ENCODE peak calls at places on chromosomes 16 and 17, in six cellular contexts. P is astrocyte, V is body of pancreas, G is DND-41, A is thyroid gland, Y is mucosa of descending colon. Q is an unnamed sample. For H3K4me1, the result is how much of the 10 kb centered on the place peaks cover.

GRCh38 chr17:38504216-38504615 is 76.0 kb downstream of the ARHGAP23 start:
- DNase-seq in V (no peak), A (no peak), G (no peak), P (no peak), Y (no peak), Q (no peak)

GRCh38 chr17:80470603-80471002 is 5.8 kb downstream of the NPTX1 start:
- DNase-seq in Y (no peak), A (no peak), P (no peak), V (no peak), G (no peak), Q (no peak)

GRCh38 chr17:13541032-13541480 is 60.7 kb downstream of the HS3ST3A1 start:
- DNase-seq in A (no peak), P (peak), Y (no peak), G (no peak), V (no peak), Q (peak)

GRCh38 chr17:77372444-77373297 is 231.9 kb downstream of the SEC14L1 start:
- DNase-seq in Y (peak), A (peak), V (peak), P (peak), G (peak), Q (peak)

GRCh38 chr16:2785101-2785991 is 2.0 kb downstream of the PRSS33 start:
- DNase-seq in P (no peak), V (no peak), G (no peak), A (no peak), Y (peak), Q (no peak)

GRCh38 chr17:37083461-37083860 is 134.7 kb downstream of the AATF start:
- DNase-seq in A (no peak), P (no peak), Y (no peak), G (no peak), V (no peak), Q (no peak)

GRCh38 chr17:59840908-59841666 is 51.7 kb downstream of the TUBD1 start:
- DNase-seq in A (no peak), P (no peak), V (peak), G (no peak), Y (no peak), Q (no peak)

GRCh38 chr16:69110406-69110805 is 5.0 kb downstream of the HAS3 start:
- DNase-seq in Y (no peak), G (no peak), V (no peak), P (no peak), A (no peak), Q (no peak)

GRCh38 chr17:55168970-55169687 is 95.6 kb upstream of the HLF start:
- DNase-seq in V (no peak), Y (no peak), G (no peak), A (peak), P (no peak), Q (no peak)

GRCh38 chr16:8639694-8640093 is 18.2 kb downstream of the METTL22 start:
- DNase-seq in V (no peak), G (no peak), P (no peak), A (no peak), Y (no peak), Q (no peak)

GRCh38 chr17:64183815-64184397 is 54.0 kb upstream of the ERN1 start:
- DNase-seq in A (no peak), Y (no peak), G (no peak), P (peak), V (no peak), Q (peak)

GRCh38 chr16:1688807-1689560 is 10.9 kb downstream of the JPT2 start:
- DNase-seq in P (peak), A (no peak), G (no peak), Y (no peak), V (peak), Q (no peak)

GRCh38 chr16:11675561-11676511 is 7.6 kb downstream of the SNN start:
- DNase-seq in Y (peak), P (peak), G (no peak), A (no peak), V (peak), Q (no peak)

GRCh38 chr17:8314797-8315739 is 5.0 kb downstream of the ARHGEF15 start:
- DNase-seq in P (no peak), A (peak), V (peak), G (no peak), Y (no peak), Q (no peak)

GRCh38 chr16:84983308-84983707 is 28.0 kb downstream of the ZDHHC7 start:
- DNase-seq in P (no peak), A (no peak), Y (no peak), V (no peak), G (no peak), Q (no peak)
- H3K4me1 ChIP-seq in P (under half), A (under half), Y (under half), V (under half), G (under half), Q (under half)

GRCh38 chr17:40065771-40066510 is 3.2 kb downstream of the THRA start:
- DNase-seq in Y (peak), G (no peak), P (no peak), V (no peak), A (peak), Q (peak)
- H3K4me1 ChIP-seq in Y (half or more), G (half or more), P (half or more), V (half or more), A (half or more), Q (half or more)

GRCh38 chr16:9976641-9977040 is 205.6 kb downstream of the GRIN2A start:
- DNase-seq in V (no peak), G (no peak), Y (no peak), P (no peak), A (no peak), Q (no peak)

GRCh38 chr16:9966569-9967157 is 215.6 kb downstream of the GRIN2A start:
- DNase-seq in V (no peak), G (no peak), Y (no peak), A (no peak), P (peak), Q (no peak)

GRCh38 chr16:9970796-9971195 is 211.4 kb downstream of the GRIN2A start:
- DNase-seq in V (no peak), G (no peak), A (no peak), P (no peak), Y (no peak), Q (no peak)

GRCh38 chr16:9969580-9969979 is 212.6 kb downstream of the GRIN2A start:
- DNase-seq in P (no peak), V (no peak), Y (no peak), A (no peak), G (no peak), Q (no peak)

DNA sequence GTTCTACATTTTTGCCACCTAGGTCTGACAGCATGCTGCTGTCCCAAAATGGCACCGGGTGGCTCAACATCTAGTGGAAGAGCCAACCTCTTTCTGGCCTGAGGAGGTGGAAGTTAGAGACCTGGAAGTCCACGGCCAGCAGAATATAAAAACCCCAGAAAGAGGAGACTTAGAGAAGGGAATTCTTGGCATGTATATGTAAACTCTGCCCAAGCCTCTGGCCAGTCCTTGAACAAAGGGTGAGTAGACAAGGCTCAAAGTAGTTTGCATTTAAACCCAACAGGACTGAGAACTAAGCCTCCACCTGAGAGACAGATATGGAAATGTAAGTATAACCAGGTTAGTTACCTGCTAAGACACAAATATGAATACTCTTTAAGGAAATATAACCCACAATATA is 210.3 kb downstream of the GRIN2A start:
- DNase-seq in A (no peak), G (no peak), V (no peak), P (no peak), Y (no peak), Q (no peak)
- H3K4me1 ChIP-seq in A (under half), G (under half), V (under half), P (under half), Y (under half), Q (under half)

GRCh38 chr17:82835766-82836512 is 3.9 kb downstream of the ZNF750 start:
- DNase-seq in P (no peak), G (no peak), Y (no peak), A (no peak), V (no peak), Q (no peak)

GRCh38 chr17:82837586-82838320 is 2.1 kb downstream of the ZNF750 start:
- DNase-seq in A (peak), P (no peak), Y (peak), V (no peak), G (no peak), Q (no peak)

GRCh38 chr17:82836823-82837357 is 2.9 kb downstream of the ZNF750 start:
- DNase-seq in Y (no peak), V (no peak), G (no peak), A (no peak), P (no peak), Q (no peak)

GRCh38 chr17:82832881-82833475 is 6.8 kb downstream of the ZNF750 start:
- DNase-seq in G (no peak), A (no peak), V (no peak), Y (peak), P (no peak), Q (no peak)

GRCh38 chr17:82835122-82835521 is 4.7 kb downstream of the ZNF750 start:
- DNase-seq in A (no peak), V (no peak), P (no peak), Y (no peak), G (no peak), Q (no peak)
- H3K4me1 ChIP-seq in A (under half), V (under half), P (under half), Y (under half), G (under half), Q (under half)

GRCh38 chr17:45261577-45262515 is at the start of gene SPATA32:
- DNase-seq in Y (peak), G (peak), P (no peak), A (peak), V (peak), Q (no peak)
- H3K4me1 ChIP-seq in Y (under half), G (under half), P (under half), A (under half), V (under half), Q (under half)

DNA sequence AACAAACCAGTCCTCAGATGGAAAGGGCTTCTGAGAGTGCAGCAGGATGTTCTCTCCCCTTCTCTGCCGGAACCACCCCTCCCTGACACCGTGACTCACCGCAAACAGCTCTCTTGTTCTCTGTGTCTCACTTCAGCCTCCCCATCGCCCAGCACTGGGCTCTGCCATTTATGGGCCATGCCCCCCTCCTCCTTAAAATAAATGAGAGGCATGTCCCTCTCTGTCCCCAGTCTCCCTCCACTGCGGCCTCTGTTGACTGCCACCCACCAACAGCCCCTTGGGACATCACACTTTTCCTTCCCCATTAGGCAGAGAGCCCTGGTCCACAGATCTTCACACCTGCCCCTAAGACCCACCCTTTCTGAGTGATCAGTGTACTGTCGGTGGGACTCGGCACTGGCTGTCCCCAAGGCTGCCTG is 6.3 kb downstream of the CCDC102A start:
- DNase-seq in V (no peak), G (peak), P (peak), A (no peak), Y (no peak), Q (peak)
- H3K4me1 ChIP-seq in V (under half), G (under half), P (under half), A (under half), Y (under half), Q (under half)

DNA sequence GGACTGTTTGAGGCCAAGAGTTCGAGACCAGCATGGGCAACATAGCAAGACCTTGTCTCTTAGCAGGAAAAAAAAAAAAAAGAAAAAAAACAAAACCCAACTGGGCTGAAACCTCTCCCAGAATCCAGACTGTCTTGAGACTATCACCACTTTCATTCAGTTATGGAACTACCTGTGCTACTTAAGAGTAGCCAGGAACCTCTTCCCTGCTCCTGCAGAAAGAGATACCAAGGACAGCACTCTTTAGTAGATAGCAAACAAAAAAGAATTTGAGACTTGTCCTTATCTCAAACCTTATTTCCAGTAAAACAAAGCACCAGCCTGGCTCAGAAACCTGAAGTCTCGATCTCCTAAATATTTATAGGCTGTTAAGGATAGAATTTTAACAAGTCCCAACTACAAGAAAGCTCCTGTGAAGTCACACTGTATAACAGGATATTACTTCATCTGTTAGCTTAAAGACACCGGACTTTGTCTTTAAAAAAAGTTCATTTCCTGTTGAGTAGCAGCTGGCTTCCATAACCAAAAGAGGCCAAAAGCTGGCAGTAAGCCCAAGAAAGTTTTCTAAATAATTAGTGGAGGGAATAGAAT is 5.1 kb downstream of the CDR2 start:
- DNase-seq in V (no peak), A (no peak), G (no peak), P (no peak), Y (no peak), Q (peak)
- H3K4me1 ChIP-seq in V (half or more), A (half or more), G (under half), P (under half), Y (half or more), Q (under half)

DNA sequence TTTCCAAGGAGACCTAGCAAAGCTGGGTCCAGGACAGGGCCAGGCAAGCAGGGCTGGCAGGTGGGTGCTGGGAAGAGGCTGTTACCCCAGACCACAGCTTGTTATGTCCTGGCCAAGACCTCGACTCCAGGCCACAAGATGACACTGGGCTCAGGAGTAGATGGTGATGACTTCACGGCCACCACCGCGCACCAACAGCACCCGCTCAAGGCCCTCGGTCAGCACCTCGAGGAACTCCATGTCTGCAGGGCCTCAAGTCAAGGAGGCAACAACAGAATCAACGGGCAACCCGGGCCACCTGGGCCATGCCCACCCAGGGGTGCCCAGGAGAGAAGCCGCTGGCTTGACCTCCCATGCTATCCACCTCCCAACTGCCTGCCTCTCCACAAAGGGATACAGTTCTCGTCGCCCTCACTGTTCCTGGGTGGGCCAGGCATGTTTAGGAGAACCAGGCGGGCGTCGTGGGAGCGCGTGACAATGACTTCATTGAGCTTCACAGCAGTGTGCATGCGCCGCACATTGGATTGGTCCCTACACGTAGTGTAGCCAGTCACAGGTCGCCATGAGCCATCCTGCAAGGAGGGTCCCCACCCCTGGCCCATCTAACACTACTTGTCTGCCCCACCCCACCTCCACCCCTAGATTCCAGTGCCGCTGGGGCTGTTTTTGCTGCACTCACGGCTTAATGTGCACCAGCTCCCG is 921 bp upstream of the LCAT start:
- DNase-seq in V (no peak), G (no peak), Y (no peak), A (no peak), P (no peak), Q (no peak)
- H3K4me1 ChIP-seq in V (under half), G (under half), Y (under half), A (under half), P (under half), Q (under half)

DNA sequence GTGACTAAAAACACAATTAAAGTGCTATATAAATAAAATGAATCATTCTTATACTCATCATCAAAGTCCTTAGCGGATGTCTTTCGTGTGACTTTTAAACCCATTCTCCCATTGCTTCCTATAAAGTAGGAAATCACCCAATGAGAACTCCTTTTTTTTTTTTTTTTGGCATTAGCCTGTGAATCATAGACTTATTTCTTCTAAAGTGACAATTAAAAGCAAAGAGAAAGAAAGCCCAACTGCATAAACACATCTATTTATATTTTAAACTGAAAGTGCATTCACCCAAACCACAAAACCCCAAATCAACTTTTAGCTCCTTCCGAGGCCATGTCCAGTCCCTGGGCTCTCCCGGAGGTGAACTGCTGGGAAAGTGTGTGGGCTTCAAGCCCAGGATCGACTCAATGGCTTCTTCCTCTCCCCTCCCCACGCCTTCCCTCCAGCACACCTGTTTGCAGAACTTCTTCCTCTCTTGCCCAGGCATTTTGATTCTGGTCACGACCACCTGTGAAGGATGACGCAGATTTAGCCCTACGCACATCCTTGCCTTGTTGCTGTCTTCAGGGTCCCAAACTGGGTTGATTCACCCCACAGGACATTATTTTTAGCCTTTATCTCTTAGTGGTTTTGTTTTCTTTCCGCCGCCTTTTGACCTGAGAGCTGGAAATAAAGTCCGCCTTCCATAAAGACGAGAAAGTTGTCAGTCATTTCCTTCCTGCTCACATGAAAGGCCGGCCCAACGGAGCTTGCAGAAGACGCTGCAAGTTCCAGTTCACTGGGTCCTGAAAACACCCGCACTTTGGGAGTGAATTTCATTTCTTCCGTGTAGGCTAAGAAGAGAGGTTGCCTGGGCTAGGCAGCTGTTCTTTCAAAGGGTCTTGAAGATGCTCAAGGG is 166.8 kb downstream of the MAP2K6 start:
- DNase-seq in A (peak), G (peak), V (no peak), Y (no peak), P (peak), Q (no peak)
- H3K4me1 ChIP-seq in A (under half), G (under half), V (under half), Y (under half), P (under half), Q (under half)